ENCODE peak calls at places on chromosomes 11 and 22, in six cellular contexts. One of them, this sample, is unnamed.

GRCh38 chr22:40180403-40180802 is 2.7 kb downstream of the TNRC6B start:
- DNase-seq in kidney: no peak
- DNase-seq in hepatocyte: no peak
- DNase-seq in colonic mucosa: no peak
- DNase-seq in left ventricle myocardium inferior: no peak
- DNase-seq in lower lobe of right lung: no peak
- DNase-seq in this sample: no peak

GRCh38 chr22:19407649-19408606 is 23.6 kb downstream of the HIRA start:
- DNase-seq in kidney: peak; percentile 66
- DNase-seq in colonic mucosa: peak; percentile 24
- DNase-seq in lower lobe of right lung: no peak
- DNase-seq in hepatocyte: peak; percentile 34
- DNase-seq in left ventricle myocardium inferior: no peak
- DNase-seq in this sample: no peak

GRCh38 chr11:124199702-124200101 is 16.6 kb downstream of the OR10D3 start:
- DNase-seq in hepatocyte: no peak
- DNase-seq in lower lobe of right lung: no peak
- DNase-seq in colonic mucosa: no peak
- DNase-seq in left ventricle myocardium inferior: no peak
- DNase-seq in kidney: no peak
- DNase-seq in this sample: no peak

GRCh38 chr11:66467034-66467659 is 442 bp downstream of the PELI3 start:
- DNase-seq in lower lobe of right lung: peak; percentile 71
- DNase-seq in hepatocyte: peak; percentile 72
- DNase-seq in colonic mucosa: peak; percentile 30
- DNase-seq in kidney: peak; percentile 81
- DNase-seq in left ventricle myocardium inferior: no peak
- DNase-seq in this sample: no peak

GRCh38 chr11:109184376-109184775 is 237.6 kb upstream of the C11orf87 start:
- DNase-seq in left ventricle myocardium inferior: no peak
- DNase-seq in colonic mucosa: no peak
- DNase-seq in kidney: no peak
- DNase-seq in lower lobe of right lung: no peak
- DNase-seq in hepatocyte: no peak
- DNase-seq in this sample: no peak

GRCh38 chr11:12838463-12839120 is 164.4 kb downstream of the TEAD1 start:
- DNase-seq in hepatocyte: no peak
- DNase-seq in left ventricle myocardium inferior: no peak
- DNase-seq in lower lobe of right lung: no peak
- DNase-seq in colonic mucosa: no peak
- DNase-seq in kidney: no peak
- DNase-seq in this sample: no peak

GRCh38 chr11:72072348-72072747 is 8.0 kb downstream of the NUMA1 start:
- DNase-seq in colonic mucosa: no peak
- DNase-seq in kidney: no peak
- DNase-seq in left ventricle myocardium inferior: no peak
- DNase-seq in lower lobe of right lung: no peak
- DNase-seq in hepatocyte: peak; percentile 48
- DNase-seq in this sample: no peak

GRCh38 chr11:27716216-27716615 is 16.0 kb upstream of the BDNF start:
- DNase-seq in kidney: no peak
- DNase-seq in lower lobe of right lung: no peak
- DNase-seq in colonic mucosa: no peak
- DNase-seq in hepatocyte: no peak
- DNase-seq in left ventricle myocardium inferior: no peak
- DNase-seq in this sample: no peak

GRCh38 chr22:29457730-29458129 is 19.3 kb downstream of the RFPL1 start:
- DNase-seq in kidney: no peak
- DNase-seq in left ventricle myocardium inferior: no peak
- DNase-seq in lower lobe of right lung: no peak
- DNase-seq in hepatocyte: peak; percentile 45
- DNase-seq in colonic mucosa: peak; percentile 24
- DNase-seq in this sample: no peak

DNA sequence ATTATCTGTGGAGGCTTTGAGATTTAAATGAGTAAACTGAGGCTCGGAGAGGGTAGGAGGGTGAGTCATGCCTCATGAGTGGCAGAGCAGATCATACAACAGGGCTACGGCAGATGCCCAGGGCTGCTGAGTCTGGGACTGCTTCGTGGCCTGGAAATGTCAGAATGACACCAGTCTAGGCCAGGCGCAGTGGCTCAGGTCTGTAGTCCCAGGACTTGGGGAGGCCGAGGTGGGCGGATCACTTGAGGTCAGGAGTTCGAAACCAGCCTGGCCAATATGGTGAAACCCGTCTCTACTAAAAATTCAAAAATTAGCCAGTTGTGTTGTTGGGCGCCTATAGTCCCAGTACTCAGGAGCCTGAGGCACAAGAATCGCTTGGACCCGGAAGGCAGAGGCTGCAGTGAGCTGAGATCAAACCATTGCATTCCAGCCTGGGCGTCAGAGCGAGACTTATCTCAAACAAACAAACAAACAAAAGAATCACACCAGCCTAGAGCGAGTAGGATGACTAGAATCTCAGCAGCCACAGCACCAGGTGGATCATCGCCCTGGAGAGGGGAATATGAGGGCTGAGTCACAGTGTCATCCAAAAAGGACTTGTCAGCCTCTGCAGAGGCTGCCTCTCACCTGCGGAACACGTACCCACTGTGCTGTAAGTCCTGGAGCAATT is 48.6 kb upstream of the ADA2 start:
- DNase-seq in kidney: peak; percentile 60
- DNase-seq in colonic mucosa: no peak
- DNase-seq in hepatocyte: peak; percentile 40
- DNase-seq in lower lobe of right lung: no peak
- DNase-seq in left ventricle myocardium inferior: no peak
- DNase-seq in this sample: no peak
- H3K4me1 ChIP-seq in kidney: peaks cover 10% of the 10 kb centered on the region
- H3K4me1 ChIP-seq in colonic mucosa: peaks cover 5% of the 10 kb centered on the region
- H3K4me1 ChIP-seq in hepatocyte: peaks cover 27% of the 10 kb centered on the region
- H3K4me1 ChIP-seq in lower lobe of right lung: no peaks in the 10 kb centered on the region
- H3K4me1 ChIP-seq in left ventricle myocardium inferior: peaks cover 19% of the 10 kb centered on the region
- H3K4me1 ChIP-seq in this sample: no peaks in the 10 kb centered on the region

DNA sequence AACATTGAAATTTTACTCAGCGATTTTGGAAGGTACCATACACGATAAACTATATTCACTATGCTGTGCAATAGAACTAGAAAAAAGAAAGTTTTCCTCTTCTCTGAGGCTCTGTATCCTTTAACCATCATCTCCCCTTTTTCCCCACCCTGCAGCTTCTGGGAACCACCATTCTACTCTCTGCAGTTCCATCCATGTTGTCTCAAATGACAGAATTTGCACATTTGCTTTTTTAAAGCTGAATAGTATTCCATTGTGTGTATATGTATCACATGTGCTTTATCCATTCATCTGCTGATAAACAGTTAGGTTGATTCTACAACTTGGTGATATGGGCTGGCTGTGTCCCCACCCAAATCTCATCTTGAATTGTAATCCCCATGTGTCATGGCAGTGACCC is 21.2 kb downstream of the TMEM123 start:
- DNase-seq in hepatocyte: no peak
- DNase-seq in colonic mucosa: no peak
- DNase-seq in kidney: no peak
- DNase-seq in lower lobe of right lung: no peak
- DNase-seq in left ventricle myocardium inferior: no peak
- DNase-seq in this sample: no peak
- H3K4me3 ChIP-seq in hepatocyte: no peak overlapping the region
- H3K4me3 ChIP-seq in colonic mucosa: no peak overlapping the region
- H3K4me3 ChIP-seq in kidney: no peak overlapping the region
- H3K4me3 ChIP-seq in lower lobe of right lung: no peak overlapping the region
- H3K4me3 ChIP-seq in left ventricle myocardium inferior: no peak overlapping the region
- H3K4me3 ChIP-seq in this sample: no peak overlapping the region

DNA sequence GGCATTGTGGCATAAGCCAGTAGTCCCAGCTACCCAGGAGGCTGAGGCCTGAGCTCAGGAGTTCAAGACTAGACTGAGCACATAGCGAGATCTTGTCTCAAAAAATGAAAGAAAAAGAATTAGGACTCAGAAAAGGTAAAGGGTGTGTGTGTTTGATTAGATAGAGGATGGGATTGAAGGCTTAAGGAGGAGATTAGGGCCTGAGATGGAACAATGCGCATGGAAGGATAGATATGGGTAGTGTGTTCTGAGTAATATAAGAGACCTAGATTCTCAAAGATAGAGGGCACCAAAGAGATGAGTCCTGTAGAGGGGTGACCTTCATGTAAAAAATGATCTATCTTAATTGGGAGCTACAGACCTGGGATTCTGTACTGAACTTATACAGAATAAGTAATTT is 17.3 kb upstream of the RAB30 start:
- DNase-seq in kidney: no peak
- DNase-seq in lower lobe of right lung: no peak
- DNase-seq in colonic mucosa: no peak
- DNase-seq in left ventricle myocardium inferior: no peak
- DNase-seq in hepatocyte: no peak
- DNase-seq in this sample: no peak
- TF ChIP-seq CTCF in kidney: no peak
- TF ChIP-seq CTCF in lower lobe of right lung: no peak
- TF ChIP-seq CTCF in colonic mucosa: no peak
- TF ChIP-seq CTCF in left ventricle myocardium inferior: no peak
- TF ChIP-seq CTCF in hepatocyte: no peak
- TF ChIP-seq CTCF in this sample: no peak

DNA sequence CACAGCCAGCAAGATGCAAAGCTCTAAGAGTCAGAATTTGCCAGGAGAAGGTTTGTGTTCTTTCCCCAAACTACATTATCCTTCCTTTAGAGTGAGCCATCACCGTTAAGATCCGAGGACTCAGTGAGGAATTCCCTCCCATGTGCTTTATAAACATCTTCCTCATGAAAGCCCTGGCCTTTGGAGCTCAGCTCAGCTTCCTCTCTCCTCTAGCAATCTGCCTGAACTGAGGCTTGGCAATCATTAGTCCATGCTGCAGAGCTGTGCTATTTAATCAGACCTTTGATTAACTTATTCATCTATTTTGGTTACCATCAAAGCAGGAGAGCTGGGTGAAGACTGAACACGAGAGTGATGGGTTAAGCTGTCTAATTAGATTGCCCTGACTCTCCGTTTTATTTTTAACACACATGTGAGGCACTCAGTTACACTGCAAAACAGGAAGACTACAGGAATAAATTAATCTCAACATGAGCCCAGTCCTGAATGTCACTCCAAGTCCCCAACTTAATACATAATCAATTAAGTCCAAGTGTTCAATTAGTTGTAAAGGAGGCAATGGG is 351.3 kb downstream of the LARGE1 start:
- DNase-seq in kidney: no peak
- DNase-seq in hepatocyte: no peak
- DNase-seq in colonic mucosa: no peak
- DNase-seq in left ventricle myocardium inferior: no peak
- DNase-seq in lower lobe of right lung: no peak
- DNase-seq in this sample: no peak
- H3K4me1 ChIP-seq in kidney: peaks cover 21% of the 10 kb centered on the region
- H3K4me1 ChIP-seq in hepatocyte: peaks cover 8% of the 10 kb centered on the region
- H3K4me1 ChIP-seq in colonic mucosa: no peaks in the 10 kb centered on the region
- H3K4me1 ChIP-seq in left ventricle myocardium inferior: peaks cover 66% of the 10 kb centered on the region
- H3K4me1 ChIP-seq in lower lobe of right lung: no peaks in the 10 kb centered on the region
- H3K4me1 ChIP-seq in this sample: no peaks in the 10 kb centered on the region

DNA sequence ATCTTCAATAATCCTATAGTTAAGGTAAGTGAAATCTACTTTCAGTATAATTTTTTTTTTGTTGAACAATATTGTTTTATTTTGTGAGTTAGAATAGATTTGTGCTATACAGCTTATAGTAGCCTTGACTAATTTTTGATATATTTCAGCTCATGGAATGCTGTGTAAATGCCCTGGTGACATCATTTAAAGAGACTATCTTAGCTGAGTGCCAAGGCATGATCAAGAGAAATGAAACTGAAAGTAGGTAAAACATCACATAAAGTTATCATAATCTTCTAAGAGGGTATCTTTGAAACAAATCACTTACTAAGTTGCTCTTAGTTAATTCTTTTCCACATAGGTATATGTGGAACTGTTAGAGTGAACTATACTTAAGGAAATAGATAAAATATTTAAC is 51.4 kb upstream of the ACAT1 start:
- DNase-seq in colonic mucosa: no peak
- DNase-seq in left ventricle myocardium inferior: no peak
- DNase-seq in lower lobe of right lung: no peak
- DNase-seq in hepatocyte: no peak
- DNase-seq in kidney: no peak
- DNase-seq in this sample: no peak
- H3K4me3 ChIP-seq in colonic mucosa: no peak overlapping the region
- H3K4me3 ChIP-seq in left ventricle myocardium inferior: no peak overlapping the region
- H3K4me3 ChIP-seq in lower lobe of right lung: no peak overlapping the region
- H3K4me3 ChIP-seq in hepatocyte: no peak overlapping the region
- H3K4me3 ChIP-seq in kidney: no peak overlapping the region
- H3K4me3 ChIP-seq in this sample: no peak overlapping the region

GRCh38 chr11:59102259-59102765 is 4.7 kb upstream of the FAM111B start:
- DNase-seq in kidney: peak; percentile 71
- DNase-seq in left ventricle myocardium inferior: peak; percentile 25
- DNase-seq in lower lobe of right lung: peak; percentile 75
- DNase-seq in hepatocyte: peak; percentile 78
- DNase-seq in colonic mucosa: peak; percentile 79
- DNase-seq in this sample: no peak
- TF ChIP-seq CTCF in kidney: no peak
- TF ChIP-seq CTCF in left ventricle myocardium inferior: peak; percentile 24
- TF ChIP-seq CTCF in lower lobe of right lung: peak; percentile 30
- TF ChIP-seq CTCF in hepatocyte: peak; percentile 31
- TF ChIP-seq CTCF in colonic mucosa: peak; percentile 14
- TF ChIP-seq CTCF in this sample: no peak

DNA sequence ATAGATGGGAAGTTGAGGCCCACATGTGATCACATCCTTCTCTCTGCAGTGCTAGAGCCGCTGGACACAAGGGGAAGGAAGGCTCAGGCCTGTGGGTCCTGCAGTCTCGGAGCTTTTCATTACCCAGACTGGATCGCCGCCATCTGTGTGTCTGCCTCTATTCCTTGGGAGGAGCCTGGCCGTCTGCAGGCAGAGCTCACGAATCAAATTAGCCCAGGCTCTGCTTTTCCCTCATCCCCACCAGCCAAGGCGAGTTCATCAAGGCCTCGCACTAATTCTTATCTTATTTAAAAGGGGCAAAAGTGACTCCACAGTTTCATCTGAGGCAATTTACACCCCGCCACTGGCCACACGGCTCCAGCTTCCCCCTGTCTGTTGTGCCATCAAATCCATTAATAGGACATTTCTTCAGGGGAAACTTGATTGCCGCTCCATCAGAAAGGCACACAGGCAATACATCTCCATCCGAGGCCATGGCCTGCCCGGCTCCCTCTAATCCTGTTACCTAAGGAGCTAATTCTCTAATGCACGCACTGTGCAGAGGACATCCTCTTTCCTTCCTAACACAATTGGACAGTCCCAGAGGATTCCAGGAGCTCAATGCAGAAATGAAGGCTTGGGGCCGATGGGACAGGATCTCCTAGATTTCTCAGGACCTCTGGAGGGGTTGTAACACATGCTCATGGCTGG is 3.3 kb upstream of the HTR3A start:
- DNase-seq in lower lobe of right lung: no peak
- DNase-seq in left ventricle myocardium inferior: no peak
- DNase-seq in kidney: no peak
- DNase-seq in colonic mucosa: no peak
- DNase-seq in hepatocyte: no peak
- DNase-seq in this sample: no peak
- H3K4me1 ChIP-seq in lower lobe of right lung: no peaks in the 10 kb centered on the region
- H3K4me1 ChIP-seq in left ventricle myocardium inferior: peaks cover 12% of the 10 kb centered on the region
- H3K4me1 ChIP-seq in kidney: no peaks in the 10 kb centered on the region
- H3K4me1 ChIP-seq in colonic mucosa: no peaks in the 10 kb centered on the region
- H3K4me1 ChIP-seq in hepatocyte: peaks cover 3% of the 10 kb centered on the region
- H3K4me1 ChIP-seq in this sample: peaks cover 10% of the 10 kb centered on the region